ENCODE peak calls at places on chromosome 20, in five cellular contexts. Q is IMR-90, N is neural progenitor cell, F is neuronal stem cell, U is GM23338. P is an unnamed sample.

GRCh38 chr20:3312940-3313656 is 74.1 kb upstream of the SLC4A11 start:
- DNase-seq in Q (peak), F (no peak), N (no peak), U (no peak), P (peak)

GRCh38 chr20:8373579-8373978 is 241.5 kb downstream of the PLCB1 start:
- DNase-seq in N (no peak), F (no peak), Q (no peak), U (no peak), P (no peak)

GRCh38 chr20:39533858-39534257 is 571.7 kb downstream of the DHX35 start:
- DNase-seq in N (no peak), Q (no peak), U (no peak), F (no peak), P (no peak)

GRCh38 chr20:53162251-53162835 is 190.2 kb downstream of the TSHZ2 start:
- DNase-seq in F (peak), Q (peak), U (peak), N (peak), P (peak)

GRCh38 chr20:56171087-56172012 is 77.2 kb upstream of the MC3R start:
- DNase-seq in Q (no peak), F (no peak), N (peak), U (no peak), P (peak)

GRCh38 chr20:513429-513828 is 30.2 kb downstream of the CSNK2A1 start:
- DNase-seq in Q (peak), F (no peak), U (no peak), N (no peak), P (no peak)

GRCh38 chr20:1313236-1313964 is 15.5 kb downstream of the SDCBP2 start:
- DNase-seq in N (peak), Q (peak), F (peak), U (peak), P (peak)

GRCh38 chr20:3242167-3242692 is 3.2 kb upstream of the SLC4A11 start:
- DNase-seq in Q (no peak), F (no peak), U (no peak), N (no peak), P (no peak)

GRCh38 chr20:5887386-5887785 is 62.9 kb downstream of the TRMT6 start:
- DNase-seq in N (no peak), Q (no peak), F (no peak), U (no peak), P (no peak)

GRCh38 chr20:32495217-32495565 is 89.9 kb downstream of the NOL4L start:
- DNase-seq in F (no peak), Q (no peak), N (no peak), U (no peak), P (no peak)

GRCh38 chr20:43388267-43389081 is 69.2 kb upstream of the SRSF6 start:
- DNase-seq in N (no peak), Q (peak), U (no peak), F (no peak), P (no peak)

GRCh38 chr20:2741463-2741862 is 48.9 kb downstream of the EBF4 start:
- DNase-seq in N (no peak), F (no peak), Q (no peak), U (no peak), P (no peak)

GRCh38 chr20:2829376-2829775 is 11.1 kb downstream of the PCED1A start:
- DNase-seq in Q (no peak), N (no peak), F (no peak), U (no peak), P (no peak)

GRCh38 chr20:32878820-32879219 is 20.1 kb downstream of the EFCAB8 start:
- DNase-seq in U (no peak), Q (no peak), N (no peak), F (no peak), P (no peak)

GRCh38 chr20:18811186-18811585 is 2.4 kb upstream of the SCP2D1 start:
- DNase-seq in F (no peak), U (no peak), N (no peak), Q (no peak), P (no peak)

GRCh38 chr20:64119301-64119680 is 11.9 kb upstream of the NPBWR2 start:
- DNase-seq in U (no peak), F (no peak), N (no peak), Q (no peak), P (no peak)

GRCh38 chr20:64009811-64010387 is 26.1 kb upstream of the C20orf204 start:
- DNase-seq in N (no peak), Q (no peak), U (no peak), F (no peak), P (no peak)

GRCh38 chr20:16760431-16761304 is 12.5 kb downstream of the OTOR start:
- DNase-seq in F (no peak), N (no peak), Q (no peak), U (peak), P (no peak)

GRCh38 chr20:44704551-44704971 is 10.6 kb upstream of the CCN5 start:
- DNase-seq in N (no peak), Q (peak), F (no peak), U (no peak), P (no peak)

GRCh38 chr20:4894409-4894808 is 106.9 kb downstream of the SLC23A2 start:
- DNase-seq in N (no peak), F (no peak), U (no peak), Q (no peak), P (no peak)

GRCh38 chr20:35319206-35320197 is 27.3 kb upstream of the FAM83C start:
- DNase-seq in U (no peak), Q (peak), N (no peak), F (no peak), P (no peak)

GRCh38 chr20:17640146-17640874 is 41.7 kb downstream of the RRBP1 start:
- DNase-seq in U (no peak), Q (no peak), N (no peak), F (no peak), P (no peak)

GRCh38 chr20:36145877-36146707 is 8.4 kb upstream of the EPB41L1 start:
- DNase-seq in Q (peak), U (no peak), F (no peak), N (no peak), P (no peak)

DNA sequence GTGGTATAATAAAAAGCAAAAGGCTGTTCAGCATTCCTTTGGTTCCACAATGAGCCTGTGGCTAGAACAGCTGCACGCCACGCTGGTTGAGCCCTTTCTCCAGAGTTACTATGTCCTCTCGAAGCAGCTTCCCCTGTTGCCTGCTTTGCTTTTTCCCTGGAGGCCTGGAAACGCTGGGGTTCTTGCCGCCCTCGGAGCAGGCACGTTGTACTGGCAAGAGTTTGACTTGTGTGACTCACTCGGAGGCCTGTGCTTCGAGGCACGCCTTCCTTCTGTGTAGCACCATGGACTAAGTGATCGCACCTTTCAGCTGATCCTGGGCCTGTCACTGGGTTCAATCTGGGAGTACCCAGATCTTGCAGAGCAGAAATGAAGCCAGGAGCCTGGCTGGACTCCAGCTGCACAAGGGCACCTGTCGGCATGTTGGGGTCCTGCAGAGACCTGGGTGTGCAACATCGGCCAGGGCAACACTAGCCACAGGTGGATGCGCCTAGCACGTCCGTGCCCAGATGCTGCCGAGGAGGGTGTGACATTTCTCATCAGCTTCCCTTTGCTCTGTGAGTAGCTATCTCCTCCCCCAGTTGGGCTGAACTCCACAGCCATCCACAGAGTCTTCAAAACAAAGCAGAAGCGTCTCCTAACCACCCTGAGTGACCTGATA is 5.3 kb downstream of the INSM1 start:
- DNase-seq in Q (peak), U (no peak), N (no peak), F (no peak), P (no peak)
- H2AFZ ChIP-seq in Q (no peak), U (peak), N (no peak), F (no peak), P (no peak)

DNA sequence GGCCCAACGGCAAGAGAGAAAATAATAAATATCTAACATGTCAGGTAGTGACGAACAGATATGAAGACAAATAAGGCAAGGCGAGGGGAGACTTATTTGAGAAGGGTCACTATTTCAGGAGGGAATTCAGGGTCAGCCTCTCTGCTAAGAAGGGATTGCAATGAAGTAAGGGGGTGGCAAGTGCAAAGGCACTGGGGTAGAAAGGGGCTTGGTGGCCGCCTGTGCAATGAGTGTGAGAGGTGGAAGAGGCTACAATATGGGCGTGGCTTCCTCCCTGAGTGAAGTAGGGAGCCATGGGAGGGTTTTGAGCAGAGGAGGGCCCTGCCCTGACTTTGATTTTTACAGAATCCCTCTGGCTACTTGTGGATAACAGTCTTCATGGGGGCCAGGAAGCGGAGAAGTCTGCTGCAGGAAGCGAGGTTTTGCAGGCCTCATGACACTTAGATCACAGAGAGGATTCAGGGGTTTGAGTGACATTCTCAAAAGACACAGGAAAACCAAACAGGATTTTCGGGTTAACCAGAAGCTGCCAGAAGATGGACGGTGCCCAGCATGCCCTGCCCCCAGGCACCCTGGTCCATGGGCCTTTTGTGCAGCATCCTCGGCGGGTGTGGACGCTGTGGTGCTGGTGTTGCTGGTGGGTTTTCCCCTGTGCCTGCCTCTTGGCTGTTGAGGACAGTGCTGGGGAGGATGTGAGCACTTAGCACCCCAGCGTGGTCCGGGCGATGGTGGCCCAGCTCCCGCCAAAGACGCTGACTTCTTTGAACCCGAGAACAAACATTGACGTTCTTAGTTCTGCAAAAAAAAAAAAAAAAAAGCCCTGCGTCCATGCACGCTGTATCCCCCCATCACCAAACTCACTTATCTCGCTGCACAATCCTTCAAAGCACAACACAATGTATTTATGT is 124.2 kb upstream of the PTPN1 start:
- DNase-seq in Q (peak), U (no peak), N (no peak), F (no peak), P (no peak)
- H2AFZ ChIP-seq in Q (peak), U (no peak), N (no peak), F (no peak), P (no peak)

DNA sequence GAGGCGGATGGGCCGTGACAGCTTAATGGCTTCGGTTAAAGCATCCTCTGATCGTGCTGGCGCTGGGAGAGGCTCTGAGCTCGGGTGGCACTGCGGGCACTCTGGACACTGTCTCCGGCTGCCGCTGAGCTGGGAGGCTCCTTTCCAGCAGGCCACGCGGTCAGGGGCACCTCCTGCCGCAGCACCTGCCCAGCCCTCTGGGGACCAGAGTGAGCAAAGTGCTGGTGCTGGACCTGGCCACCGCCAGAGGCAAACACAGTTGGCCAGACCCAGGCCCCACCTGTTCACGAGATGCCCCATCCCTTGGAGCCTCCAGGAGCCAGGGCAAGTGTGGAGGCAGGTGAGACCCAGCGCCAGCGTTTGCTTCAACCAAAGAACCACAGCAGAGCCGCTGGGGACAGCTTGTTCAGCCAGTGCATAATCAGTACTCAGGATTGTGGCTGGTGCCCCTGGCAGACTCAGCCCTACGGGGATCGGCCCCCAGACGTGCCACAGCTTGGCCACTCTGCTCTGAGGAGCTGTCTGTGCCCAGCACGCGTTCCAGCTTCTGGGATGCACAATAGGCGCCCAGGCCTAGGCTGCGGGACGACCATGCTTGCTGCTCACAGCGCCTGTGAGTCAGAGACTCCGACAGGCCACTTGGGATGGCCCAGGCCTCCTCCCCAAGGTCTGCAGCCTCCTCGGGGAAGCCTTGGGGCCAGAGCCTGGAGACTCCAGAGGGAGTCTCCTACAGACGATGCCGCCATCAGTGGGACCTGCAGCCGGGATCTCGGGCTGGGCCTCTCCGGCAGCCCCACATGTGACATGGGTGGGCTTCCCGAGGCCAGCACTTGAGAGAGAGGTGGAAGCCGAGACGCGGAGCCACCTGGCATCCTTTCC is 38.2 kb upstream of the SLCO4A1 start:
- DNase-seq in Q (no peak), N (no peak), F (no peak), U (no peak), P (no peak)
- H2AFZ ChIP-seq in Q (no peak), N (no peak), F (no peak), U (peak), P (no peak)

DNA sequence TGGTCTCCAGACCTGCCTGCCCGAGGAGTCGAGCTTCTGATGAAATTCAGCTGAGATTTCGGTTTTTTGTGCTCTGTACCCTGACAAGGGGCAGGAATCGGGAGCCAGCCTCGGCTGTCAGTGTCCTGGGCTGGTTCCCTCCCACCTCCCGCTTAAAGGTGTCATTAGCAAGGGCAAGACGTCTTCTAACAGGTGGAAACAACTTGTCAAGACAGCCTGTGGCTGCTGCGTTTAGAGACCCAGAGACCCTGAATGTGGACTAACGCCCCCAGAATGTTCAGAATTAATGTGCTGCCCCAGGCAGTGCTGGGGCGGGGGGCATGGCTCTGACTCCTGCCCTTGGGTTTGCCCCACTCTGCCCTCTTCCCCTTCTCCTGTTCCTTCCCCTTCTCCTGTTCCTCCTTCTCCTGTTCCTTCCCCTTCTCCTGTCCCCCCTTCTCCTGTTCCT is 69.7 kb downstream of the PHACTR3 start:
- DNase-seq in U (no peak), F (no peak), N (no peak), Q (no peak), P (no peak)
- H2AFZ ChIP-seq in U (no peak), F (no peak), N (no peak), Q (no peak), P (no peak)

GRCh38 chr20:50724112-50724724 is 7.2 kb upstream of the PARD6B start:
- DNase-seq in N (no peak), F (no peak), U (no peak), Q (no peak), P (no peak)
- H2AFZ ChIP-seq in N (peak), F (peak), U (peak), Q (peak), P (no peak)

DNA sequence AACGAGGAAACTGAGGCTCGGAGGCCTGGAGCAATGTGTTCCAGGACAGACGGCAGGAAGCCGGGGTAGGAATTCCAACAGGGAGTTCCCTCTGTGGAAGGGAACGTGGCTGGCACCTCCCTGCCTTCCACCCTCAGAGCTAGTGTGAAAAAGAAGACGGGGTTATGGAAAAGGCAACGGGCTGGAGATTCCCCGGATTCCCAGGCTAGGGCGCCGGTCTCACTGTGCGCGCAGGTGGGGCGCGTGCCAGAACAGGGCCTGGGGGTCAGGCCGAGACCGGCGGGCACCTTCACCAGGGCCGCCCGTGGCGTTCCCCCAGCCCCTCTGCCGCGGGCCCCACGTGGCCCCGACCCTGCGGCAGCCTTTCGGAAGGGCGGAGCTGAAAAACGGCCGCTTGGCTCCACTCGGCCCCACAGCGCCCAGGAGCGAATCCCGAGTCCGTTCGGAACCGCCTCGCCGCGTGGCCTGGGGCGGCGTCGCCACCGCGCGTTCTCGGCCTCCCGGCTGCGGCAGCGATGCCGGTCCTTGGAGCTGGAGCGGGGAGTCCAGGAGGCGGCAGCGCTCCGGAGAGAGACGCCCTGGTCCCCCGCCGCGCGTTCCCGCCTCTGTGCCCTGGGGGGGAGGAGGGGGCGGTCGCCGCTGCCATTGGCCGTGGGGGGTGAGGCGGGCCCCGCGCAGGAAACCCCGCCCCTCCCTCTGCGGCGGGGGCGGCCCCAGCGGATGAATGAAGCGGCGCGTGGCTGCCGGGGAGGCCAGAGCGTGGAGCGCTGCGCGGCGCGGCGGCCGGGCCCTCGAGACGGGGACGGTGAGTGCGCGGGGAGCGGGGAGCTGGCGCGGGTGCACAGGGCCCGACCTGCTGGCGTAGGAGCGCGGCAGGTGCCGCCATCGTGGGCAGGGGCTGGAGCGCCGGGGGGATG is at the start of gene SLCO4A1:
- DNase-seq in F (peak), N (peak), U (peak), Q (peak), P (peak)
- H2AFZ ChIP-seq in F (peak), N (peak), U (peak), Q (peak), P (peak)

GRCh38 chr20:10909803-10910202 is 236.0 kb upstream of the JAG1 start:
- DNase-seq in N (no peak), F (no peak), U (no peak), Q (no peak), P (no peak)
- H2AFZ ChIP-seq in N (no peak), F (no peak), U (no peak), Q (no peak), P (no peak)

GRCh38 chr20:20368414-20369352 is 779 bp downstream of the INSM1 start:
- DNase-seq in N (peak), U (peak), F (no peak), Q (no peak), P (no peak)

GRCh38 chr20:20366551-20366895 is 1.4 kb upstream of the INSM1 start:
- DNase-seq in N (no peak), Q (no peak), U (peak), F (no peak), P (no peak)

GRCh38 chr20:20367681-20368413 is at the start of gene INSM1:
- DNase-seq in F (peak), Q (no peak), N (peak), U (peak), P (no peak)

GRCh38 chr20:20365593-20365992 is 2.3 kb upstream of the INSM1 start:
- DNase-seq in N (no peak), Q (no peak), U (peak), F (no peak), P (no peak)

DNA sequence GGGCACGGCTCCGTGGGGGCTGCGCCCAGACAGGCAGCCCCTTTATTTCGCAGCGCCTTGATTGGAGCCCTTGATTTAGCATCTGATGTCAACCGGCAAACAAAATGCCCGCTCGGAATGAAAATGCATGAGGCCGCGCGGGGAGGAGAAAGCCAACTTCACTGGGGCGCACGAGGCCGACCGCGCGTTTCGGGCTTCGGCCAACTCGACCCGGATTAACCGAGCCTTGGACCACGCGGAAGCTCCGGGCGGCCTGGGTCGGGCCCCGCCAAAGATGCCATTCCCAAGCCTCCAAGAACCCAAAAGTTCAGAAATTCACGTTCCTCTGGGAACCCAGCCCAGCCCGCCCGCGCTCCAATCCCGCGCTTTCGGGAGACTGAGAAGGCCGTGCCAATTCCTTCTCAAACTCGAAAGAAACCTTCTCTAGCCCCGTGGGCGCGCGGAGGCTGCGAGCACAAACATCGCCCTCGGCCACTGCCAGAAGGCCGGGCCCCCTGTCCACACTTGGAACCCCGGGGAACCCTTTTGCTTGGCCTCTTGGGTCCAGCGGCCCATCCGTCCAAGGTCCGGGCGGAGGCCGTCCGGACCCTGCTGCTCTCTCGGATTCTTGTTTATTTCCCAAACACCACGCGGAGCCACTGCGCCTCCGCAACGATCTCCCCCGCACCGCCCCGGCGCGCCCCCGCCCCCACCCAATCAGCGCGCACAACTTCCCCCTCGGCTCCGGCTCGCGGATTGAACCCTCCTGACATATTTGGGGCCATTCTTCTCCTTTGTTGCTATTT is 816 bp upstream of the INSM1 start:
- DNase-seq in N (peak), U (peak), F (peak), Q (no peak), P (no peak)
- H2AFZ ChIP-seq in N (no peak), U (peak), F (peak), Q (no peak), P (no peak)